ENCODE peak calls at places on chromosomes 3 and 15, in four cellular contexts. J is fibroblast of lung, T is mammary epithelial cell, Y is K562. O is an unnamed sample.
A peak's percentile ranks its signal among the peaks of the same experiment; 100 is the strongest.

GRCh38 chr15:89121414-89121813 is 33.2 kb downstream of the ABHD2 start:
- DNase-seq in T (peak; percentile 77), J (no peak), Y (no peak), O (peak; percentile 71)

GRCh38 chr3:129052675-129053074 is 7.9 kb upstream of the GP9 start:
- DNase-seq in T (no peak), Y (no peak), J (no peak), O (no peak)

GRCh38 chr3:32423956-32424558 is 32.4 kb downstream of the CMTM7 start:
- DNase-seq in T (no peak), Y (no peak), J (no peak), O (no peak)

GRCh38 chr3:129793947-129794318 is 99.6 kb downstream of the TMCC1 start:
- DNase-seq in T (peak; percentile 39), J (no peak), Y (no peak), O (no peak)

GRCh38 chr3:4883011-4883410 is 96.2 kb upstream of the BHLHE40 start:
- DNase-seq in J (no peak), T (no peak), Y (no peak), O (no peak)

GRCh38 chr3:188594137-188594536 is 440.2 kb downstream of the LPP start:
- DNase-seq in T (peak; percentile 72), Y (no peak), J (peak; percentile 93), O (peak; percentile 86)

GRCh38 chr15:58146734-58147133 is 8.6 kb downstream of the AQP9 start:
- DNase-seq in J (peak; percentile 57), Y (no peak), T (peak; percentile 20), O (peak; percentile 60)

GRCh38 chr3:64166584-64167155 is 58.6 kb downstream of the PRICKLE2 start:
- DNase-seq in T (no peak), J (no peak), Y (no peak), O (peak; percentile 36)

GRCh38 chr3:134313839-134314587 is 60.2 kb downstream of the AMOTL2 start:
- DNase-seq in J (no peak), T (no peak), Y (no peak), O (peak; percentile 58)

GRCh38 chr3:192862408-192863385 is 55.0 kb downstream of the MB21D2 start:
- DNase-seq in Y (no peak), J (no peak), T (no peak), O (no peak)

GRCh38 chr3:123883656-123884257 is 375 bp downstream of the MYLK start:
- DNase-seq in T (peak; percentile 32), Y (no peak), J (peak; percentile 24), O (no peak)

GRCh38 chr15:90531147-90531546 is 1.4 kb downstream of the CRTC3 start:
- DNase-seq in T (no peak), Y (no peak), J (no peak), O (no peak)

GRCh38 chr3:59818033-59818936 is 768.5 kb upstream of the CFAP20DC start:
- DNase-seq in Y (peak; percentile 4), J (peak; percentile 93), T (peak; percentile 92), O (peak; percentile 96)

GRCh38 chr3:72123908-72124441 is 339.0 kb upstream of the PROK2 start:
- DNase-seq in T (peak; percentile 99), Y (peak; percentile 18), J (peak; percentile 90), O (peak; percentile 88)

GRCh38 chr3:127384717-127385539 is 97.1 kb upstream of the PRR20G start:
- DNase-seq in J (no peak), Y (no peak), T (no peak), O (no peak)

GRCh38 chr3:50665603-50666115 is 9.1 kb upstream of the DOCK3 start:
- DNase-seq in J (no peak), T (no peak), Y (no peak), O (no peak)

GRCh38 chr3:104519968-104520655 is 846.6 kb upstream of the ALCAM start:
- DNase-seq in T (no peak), Y (no peak), J (no peak), O (no peak)

GRCh38 chr3:83873550-83873949 is 1085.2 kb upstream of the CADM2 start:
- DNase-seq in T (peak; percentile 24), Y (no peak), J (peak; percentile 70), O (peak; percentile 58)

GRCh38 chr3:188689101-188689574 is 482.6 kb upstream of the TPRG1 start:
- DNase-seq in T (no peak), J (peak; percentile 87), Y (no peak), O (no peak)

GRCh38 chr3:41222508-41222907 is 23.2 kb downstream of the CTNNB1 start:
- DNase-seq in Y (no peak), T (no peak), J (peak; percentile 64), O (no peak)

GRCh38 chr3:64530434-64531049 is 157.3 kb downstream of the ADAMTS9 start:
- DNase-seq in T (peak; percentile 50), Y (peak; percentile 49), J (peak; percentile 69), O (peak; percentile 62)

GRCh38 chr15:37019479-37020433 is 80.6 kb downstream of the MEIS2 start:
- DNase-seq in T (no peak), Y (no peak), J (peak; percentile 86), O (no peak)

GRCh38 chr15:51924146-51925068 is 47.2 kb downstream of the LEO1 start:
- DNase-seq in J (no peak), T (no peak), Y (no peak), O (no peak)

GRCh38 chr3:73086071-73086494 is 24.6 kb downstream of the EBLN2 start:
- DNase-seq in J (peak; percentile 69), Y (peak; percentile 42), T (no peak), O (peak; percentile 68)

GRCh38 chr3:139691619-139692018 is 13.8 kb upstream of the NMNAT3 start:
- DNase-seq in T (no peak), Y (no peak), J (no peak), O (no peak)

GRCh38 chr3:190883973-190884832 is 21.7 kb upstream of the GMNC start:
- DNase-seq in J (peak; percentile 74), Y (peak; percentile 10), T (peak; percentile 25), O (peak; percentile 88)

GRCh38 chr15:38823272-38823671 is 258.7 kb upstream of the RASGRP1 start:
- DNase-seq in J (no peak), T (no peak), Y (no peak), O (no peak)

GRCh38 chr15:71079208-71080044 is 35.8 kb upstream of the THSD4 start:
- DNase-seq in T (peak; percentile 89), J (peak; percentile 78), Y (no peak), O (peak; percentile 95)

GRCh38 chr15:60655252-60655651 is 176.3 kb upstream of the ICE2 start:
- DNase-seq in Y (no peak), T (no peak), J (no peak), O (no peak)

GRCh38 chr15:60656491-60657284 is 177.7 kb upstream of the ICE2 start:
- DNase-seq in T (peak; percentile 47), J (peak; percentile 42), Y (no peak), O (no peak)

GRCh38 chr15:60661075-60661645 is 182.2 kb upstream of the ICE2 start:
- DNase-seq in T (no peak), Y (no peak), J (no peak), O (no peak)

GRCh38 chr15:60656041-60656440 is 177.1 kb upstream of the ICE2 start:
- DNase-seq in J (no peak), T (no peak), Y (no peak), O (no peak)

GRCh38 chr15:60660290-60661051 is 181.5 kb upstream of the ICE2 start:
- DNase-seq in Y (no peak), T (peak; percentile 72), J (peak; percentile 89), O (no peak)
- H3K4me3 ChIP-seq in Y (no peak overlapping the region), T (no peak overlapping the region), J (no peak overlapping the region), O (no peak overlapping the region)

DNA sequence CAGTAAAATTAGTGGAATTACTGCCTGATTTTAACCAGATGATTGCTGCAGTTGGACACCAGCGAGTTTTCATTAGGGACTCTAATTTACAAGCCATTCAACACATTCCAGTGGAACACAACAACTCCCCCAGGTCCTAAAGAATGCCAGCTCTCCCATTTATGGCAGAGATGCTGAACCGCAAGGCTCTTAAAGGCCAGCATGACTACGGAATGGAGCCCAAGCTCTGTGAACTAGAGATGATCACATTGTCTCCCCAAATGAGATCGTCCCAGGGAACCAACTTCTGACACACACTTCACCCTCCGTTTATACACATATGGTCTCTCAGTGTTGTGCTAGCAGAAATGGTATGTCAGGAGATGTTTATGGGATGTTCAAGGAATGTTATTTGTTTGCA is 446.2 kb upstream of the NR2F2 start:
- DNase-seq in Y (no peak), T (no peak), J (no peak), O (no peak)
- H2AFZ ChIP-seq in Y (peak overlapping the region; percentile 70), T (no peak overlapping the region), J (no peak overlapping the region), O (no peak overlapping the region)

DNA sequence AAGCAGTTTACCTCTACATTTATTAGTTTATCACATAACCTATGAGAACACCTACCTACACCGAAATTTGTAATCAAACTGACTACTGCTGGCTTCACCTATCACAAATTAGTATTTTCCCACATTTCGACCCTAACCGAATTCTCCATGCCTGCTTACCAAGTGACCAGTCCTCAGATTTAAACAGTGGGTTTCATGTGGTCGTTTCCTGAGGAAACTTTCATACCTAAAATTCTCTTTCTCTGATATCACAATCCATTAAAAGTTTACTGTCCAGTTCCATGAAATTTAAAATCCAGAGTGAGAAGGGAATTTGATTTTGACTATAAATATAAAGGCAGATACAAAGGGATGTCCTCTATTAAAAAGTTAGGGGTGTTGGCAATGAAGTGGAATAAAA is 1.9 kb downstream of the PLOD2 start:
- DNase-seq in T (no peak), Y (no peak), J (no peak), O (no peak)
- H3K4me3 ChIP-seq in T (peak overlapping the region; percentile 17), Y (no peak overlapping the region), J (peak overlapping the region; percentile 33), O (peak overlapping the region; percentile 79)

GRCh38 chr15:66566963-66567531 is 1.2 kb upstream of the LCTL start:
- DNase-seq in J (peak; percentile 73), T (peak; percentile 45), Y (peak; percentile 83), O (peak; percentile 70)
- H2AFZ ChIP-seq in J (peak overlapping the region; percentile 91), T (peak overlapping the region; percentile 2), Y (peak overlapping the region; percentile 95), O (peak overlapping the region; percentile 94)

DNA sequence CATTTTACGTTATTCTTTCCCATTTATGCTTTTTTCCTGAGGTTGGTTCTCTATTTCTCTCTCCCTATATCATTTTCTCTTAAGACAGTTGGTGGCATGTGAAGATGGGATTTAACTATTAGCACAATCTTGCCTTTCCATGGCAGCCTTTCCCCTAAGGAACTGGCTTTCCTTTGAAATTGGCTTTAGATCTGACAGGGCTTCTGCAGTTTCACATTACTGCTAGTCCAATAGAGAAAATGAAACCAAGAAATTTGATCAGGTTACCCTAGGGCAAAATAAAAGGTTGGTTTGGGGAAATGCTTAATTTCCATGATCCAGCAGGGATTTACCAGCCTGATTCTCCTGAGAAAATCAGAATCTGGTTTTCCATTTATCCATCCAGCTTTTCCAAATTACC is 22.7 kb upstream of the CHL1 start:
- DNase-seq in J (peak; percentile 12), Y (no peak), T (no peak), O (no peak)
- H3K4me3 ChIP-seq in J (no peak overlapping the region), Y (no peak overlapping the region), T (no peak overlapping the region), O (no peak overlapping the region)

GRCh38 chr3:13811614-13812013 is 68.3 kb downstream of the WNT7A start:
- DNase-seq in T (no peak), Y (no peak), J (no peak), O (no peak)

GRCh38 chr3:13812039-13812438 is 67.8 kb downstream of the WNT7A start:
- DNase-seq in J (no peak), T (no peak), Y (no peak), O (no peak)

DNA sequence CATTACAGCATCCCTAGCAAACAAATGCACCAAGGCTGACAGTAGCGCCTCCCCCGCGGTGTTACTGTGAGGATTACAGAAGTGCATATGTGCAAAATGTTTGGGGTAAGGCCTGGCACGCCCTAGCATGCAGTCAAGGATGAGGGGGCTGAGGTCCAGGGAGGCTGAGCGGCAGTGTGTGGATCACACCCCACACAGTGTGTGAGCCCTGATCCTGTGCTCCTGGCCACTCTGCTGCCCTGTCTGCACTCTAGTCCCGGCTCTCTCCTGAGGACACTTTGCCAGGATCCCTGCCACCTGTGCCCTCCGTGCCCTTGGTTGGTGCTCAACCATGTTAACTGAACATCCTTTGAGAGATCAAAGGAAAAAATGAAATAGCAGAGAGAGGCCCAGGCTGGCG is 71.3 kb downstream of the WNT7A start:
- DNase-seq in T (no peak), J (no peak), Y (no peak), O (no peak)
- H2AFZ ChIP-seq in T (no peak overlapping the region), J (no peak overlapping the region), Y (no peak overlapping the region), O (no peak overlapping the region)

O was measured in PC-3.